ENCODE peak calls at places on chromosomes 3 and 15, in ten cellular contexts. E is effector memory CD4-positive, alpha-beta T cell; U is hepatocyte; C is mesendoderm; I is HepG2; T is substantia nigra; D is testis; O is CD8-positive, alpha-beta memory T cell; X is CD8-positive, alpha-beta T cell; S is GM23338. W is an unnamed sample.

GRCh38 chr15:22811640-22812039 is 25.2 kb downstream of the NIPA1 start:
- DNase-seq in S (peak), U (peak), D (peak), X (no peak), O (no peak), C (peak), E (no peak), I (peak), T (peak), W (peak)

GRCh38 chr3:43855674-43856299 is 165.0 kb downstream of the ABHD5 start:
- DNase-seq in S (peak), X (no peak), U (peak), O (no peak), D (peak), E (no peak), C (peak), T (peak), I (peak), W (peak)

GRCh38 chr15:25710184-25710583 is 152.9 kb downstream of the ATP10A start:
- DNase-seq in X (no peak), U (peak), E (no peak), C (peak), T (no peak), O (no peak), I (peak), S (peak), D (peak), W (no peak)

GRCh38 chr3:147816770-147817169 is 407.6 kb downstream of the ZIC1 start:
- DNase-seq in U (peak), S (no peak), T (no peak), X (no peak), E (no peak), O (no peak), I (no peak), C (no peak), D (peak), W (peak)

GRCh38 chr3:117910820-117911524 is 1123.7 kb downstream of the IGSF11 start:
- DNase-seq in X (no peak), S (peak), E (no peak), I (no peak), D (no peak), O (no peak), C (no peak), U (no peak), T (no peak), W (no peak)

GRCh38 chr15:58748040-58748786 is 1.3 kb downstream of the ADAM10 start:
- DNase-seq in O (no peak), X (no peak), C (no peak), D (no peak), I (no peak), T (no peak), S (no peak), U (peak), E (no peak), W (peak)

GRCh38 chr3:12294885-12295580 is 6.2 kb downstream of the PPARG start:
- DNase-seq in X (no peak), U (peak), I (no peak), E (no peak), S (no peak), D (no peak), T (no peak), O (no peak), C (peak), W (no peak)

GRCh38 chr15:65421360-65422215 is 1.2 kb downstream of the IGDCC4 start:
- DNase-seq in S (peak), D (peak), C (peak), U (peak), I (no peak), X (no peak), E (no peak), T (peak), O (no peak), W (peak)

GRCh38 chr3:119318871-119319270 is 24.7 kb downstream of the ARHGAP31 start:
- DNase-seq in C (no peak), X (no peak), T (no peak), U (no peak), S (no peak), O (no peak), E (no peak), D (no peak), I (no peak), W (no peak)

GRCh38 chr3:32586361-32586760 is 15.7 kb upstream of the DYNC1LI1 start:
- DNase-seq in D (no peak), I (no peak), X (no peak), E (no peak), T (no peak), S (no peak), O (no peak), C (no peak), U (no peak), W (no peak)

GRCh38 chr3:192772495-192772894 is 45.2 kb upstream of the FGF12 start:
- DNase-seq in T (peak), O (no peak), S (peak), D (peak), X (no peak), U (peak), E (no peak), I (peak), C (peak), W (no peak)

GRCh38 chr3:186287723-186288122 is 74.3 kb downstream of the DGKG start:
- DNase-seq in D (no peak), S (no peak), X (no peak), E (no peak), I (no peak), U (no peak), T (no peak), C (no peak), O (no peak), W (no peak)

DNA sequence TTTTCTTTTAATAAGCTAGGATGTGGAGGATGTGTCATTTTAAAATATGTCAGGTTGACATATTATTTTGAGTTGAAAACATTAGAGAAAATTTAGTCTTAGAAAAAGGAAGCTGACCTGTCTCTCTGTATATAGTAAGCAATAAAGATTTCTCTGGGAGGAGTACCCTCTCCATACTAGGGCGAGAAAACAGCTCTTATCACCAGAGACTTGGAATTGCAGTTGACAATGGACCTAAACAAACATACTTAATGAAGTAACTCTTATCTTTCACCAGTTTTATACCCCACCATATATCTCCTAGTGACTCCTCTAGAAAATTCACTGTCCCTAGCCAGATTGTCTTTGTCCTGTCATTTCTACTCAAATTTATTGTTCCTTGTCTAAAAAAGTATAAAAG is 7.2 kb upstream of the GATM start:
- DNase-seq in O (no peak), S (no peak), E (no peak), X (no peak), D (no peak), T (no peak), U (no peak), C (no peak), I (no peak), W (no peak)
- H3K27ac ChIP-seq in O (no peak), S (no peak), E (no peak), X (no peak), D (peak), T (no peak), U (no peak), C (no peak), I (peak), W (no peak)

DNA sequence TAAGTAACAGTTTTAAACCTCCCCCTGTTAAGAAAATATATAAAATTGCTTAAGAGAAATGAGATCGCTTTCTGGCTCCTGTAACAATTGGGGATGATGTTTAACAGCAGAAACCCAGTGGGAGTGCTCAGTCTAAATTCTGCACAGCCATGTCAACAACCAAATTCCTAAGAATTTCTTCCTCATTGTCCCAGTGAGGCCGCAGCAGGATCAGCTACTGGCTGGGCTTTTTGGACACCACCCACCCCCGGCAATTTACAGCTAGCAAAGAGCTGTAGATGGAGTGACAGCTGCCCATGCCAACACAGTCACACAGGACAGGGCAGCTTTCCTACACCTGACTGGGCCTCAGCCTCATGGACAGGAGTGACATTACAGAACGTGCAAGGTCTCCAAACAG is 942.9 kb downstream of the MCTP2 start:
- DNase-seq in O (no peak), E (no peak), X (no peak), T (no peak), U (no peak), D (no peak), C (no peak), S (no peak), I (no peak), W (no peak)
- H3K27ac ChIP-seq in O (no peak), E (no peak), X (no peak), T (no peak), U (no peak), D (no peak), C (no peak), S (no peak), I (no peak), W (no peak)

GRCh38 chr3:177300039-177300833 is 103.0 kb upstream of the TBL1XR1 start:
- DNase-seq in E (no peak), C (no peak), O (no peak), T (no peak), S (no peak), U (peak), I (peak), X (no peak), D (peak), W (peak)
- H3K27ac ChIP-seq in E (no peak), C (no peak), O (peak), T (no peak), S (no peak), U (peak), I (peak), X (no peak), D (no peak), W (peak)

DNA sequence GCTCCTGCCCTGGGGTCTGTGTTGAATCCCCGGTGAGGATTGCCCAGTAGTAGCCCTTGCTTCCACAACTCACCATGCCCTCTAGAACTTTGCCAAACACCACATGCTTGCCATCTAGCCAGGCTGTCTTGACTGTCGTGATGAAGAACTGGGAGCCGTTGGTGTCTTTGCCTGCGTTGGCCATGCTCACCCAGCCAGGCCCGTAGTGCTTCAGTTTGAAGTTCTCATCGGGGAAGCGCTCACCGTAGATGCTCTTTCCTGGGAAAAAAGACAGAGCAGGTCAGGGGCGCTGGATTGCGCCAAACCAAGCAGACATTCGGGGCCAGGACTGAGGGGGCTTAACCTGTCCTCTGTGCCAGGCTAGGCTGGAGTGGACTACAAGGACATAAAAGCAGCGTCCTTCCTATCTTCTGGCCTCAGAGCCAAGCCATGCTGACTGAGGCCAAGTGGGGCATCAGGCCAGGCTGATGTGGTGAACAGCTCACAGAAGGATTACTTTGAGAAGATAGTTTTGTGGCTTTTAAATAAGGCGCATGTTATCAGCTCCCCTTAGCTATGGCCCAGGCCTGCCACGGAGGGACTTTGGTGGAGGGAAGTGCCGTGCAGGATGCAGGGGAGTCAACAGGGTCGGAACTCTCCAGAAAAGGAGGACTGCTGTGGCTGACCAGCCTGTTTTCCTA is 5.3 kb downstream of the SNX22 start:
- DNase-seq in S (no peak), E (no peak), C (no peak), I (no peak), O (no peak), U (no peak), T (no peak), X (no peak), D (no peak), W (no peak)
- H3K27ac ChIP-seq in S (no peak), E (no peak), C (no peak), I (no peak), O (no peak), U (no peak), T (peak), X (no peak), D (no peak), W (no peak)

DNA sequence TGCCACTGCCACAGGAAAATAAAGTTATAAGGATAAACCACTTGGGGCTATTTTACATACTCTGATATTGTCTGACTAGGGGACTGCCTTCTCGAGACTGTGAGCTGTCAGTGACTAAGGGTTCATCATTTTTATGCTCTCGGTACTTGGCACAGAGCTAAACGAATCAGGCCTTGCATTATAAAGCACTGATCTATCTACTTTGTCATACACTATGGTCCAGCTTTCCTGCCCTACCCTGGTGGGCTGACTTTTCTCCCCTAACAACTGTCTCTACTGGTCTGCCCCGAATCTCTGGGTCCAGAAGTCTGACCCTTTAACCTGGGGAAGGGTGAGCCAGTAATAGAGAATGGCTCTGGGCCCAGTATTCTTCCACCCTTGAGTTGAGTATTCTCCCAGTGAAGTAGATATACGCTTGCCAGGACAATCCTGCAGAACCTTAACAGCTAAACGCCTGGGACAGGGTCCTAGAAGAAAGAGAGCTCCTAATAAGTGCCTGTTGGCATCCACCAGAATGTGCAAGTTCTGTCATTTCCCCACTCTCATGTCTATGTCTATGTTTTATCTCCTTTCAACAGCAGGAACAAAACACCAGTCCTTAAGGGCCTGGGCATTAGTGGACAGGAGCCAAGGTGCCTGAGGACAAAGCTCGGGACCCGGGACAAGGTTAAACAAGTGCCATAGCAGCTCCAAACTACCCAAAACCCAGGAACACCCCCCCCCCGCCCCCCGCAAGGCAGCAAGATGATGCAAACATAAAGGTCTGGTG is 1.3 kb downstream of the LARP6 start:
- DNase-seq in O (no peak), X (no peak), D (no peak), I (no peak), U (no peak), C (no peak), T (no peak), E (no peak), S (no peak), W (no peak)
- H3K27ac ChIP-seq in O (no peak), X (no peak), D (no peak), I (no peak), U (peak), C (peak), T (peak), E (no peak), S (peak), W (no peak)

GRCh38 chr3:127815001-127815400 is 7.3 kb downstream of the MGLL start:
- DNase-seq in I (no peak), X (no peak), U (no peak), S (no peak), T (no peak), O (no peak), C (no peak), D (no peak), E (no peak), W (no peak)
- H3K27ac ChIP-seq in I (no peak), X (no peak), U (peak), S (no peak), T (peak), O (no peak), C (no peak), D (no peak), E (no peak), W (peak)